ENCODE peak calls at places on chromosome 10, in ten cellular contexts. One of them, this sample, is unnamed.

GRCh38 chr10:89478739-89479116 is 56.7 kb downstream of the SLC16A12 start:
- DNase-seq in CD8-positive, alpha-beta T cell: no peak
- DNase-seq in foreskin fibroblast: peak
- DNase-seq in IMR-90: peak
- DNase-seq in endothelial cell of umbilical vein: no peak
- DNase-seq in Panc1: no peak
- DNase-seq in psoas muscle: no peak
- DNase-seq in A549: no peak
- DNase-seq in fibroblast of lung: peak
- DNase-seq in colonic mucosa: no peak
- DNase-seq in this sample: no peak

GRCh38 chr10:112383325-112383724 is 9.4 kb downstream of the ACSL5 start:
- DNase-seq in Panc1: no peak
- DNase-seq in colonic mucosa: peak
- DNase-seq in endothelial cell of umbilical vein: peak
- DNase-seq in foreskin fibroblast: peak
- DNase-seq in IMR-90: peak
- DNase-seq in psoas muscle: no peak
- DNase-seq in CD8-positive, alpha-beta T cell: no peak
- DNase-seq in fibroblast of lung: peak
- DNase-seq in A549: no peak
- DNase-seq in this sample: no peak

GRCh38 chr10:78706256-78706655 is 362.5 kb upstream of the ZMIZ1 start:
- DNase-seq in colonic mucosa: no peak
- DNase-seq in CD8-positive, alpha-beta T cell: no peak
- DNase-seq in endothelial cell of umbilical vein: no peak
- DNase-seq in Panc1: peak
- DNase-seq in IMR-90: peak
- DNase-seq in fibroblast of lung: peak
- DNase-seq in foreskin fibroblast: peak
- DNase-seq in psoas muscle: no peak
- DNase-seq in A549: no peak
- DNase-seq in this sample: no peak

GRCh38 chr10:90675621-90676020 is 182.2 kb downstream of the HTR7 start:
- DNase-seq in CD8-positive, alpha-beta T cell: no peak
- DNase-seq in colonic mucosa: no peak
- DNase-seq in IMR-90: peak
- DNase-seq in A549: no peak
- DNase-seq in foreskin fibroblast: peak
- DNase-seq in Panc1: no peak
- DNase-seq in fibroblast of lung: peak
- DNase-seq in psoas muscle: no peak
- DNase-seq in endothelial cell of umbilical vein: no peak
- DNase-seq in this sample: no peak

GRCh38 chr10:49324711-49325110 is 25.7 kb downstream of the C10orf71 start:
- DNase-seq in fibroblast of lung: no peak
- DNase-seq in foreskin fibroblast: no peak
- DNase-seq in IMR-90: no peak
- DNase-seq in CD8-positive, alpha-beta T cell: no peak
- DNase-seq in colonic mucosa: no peak
- DNase-seq in psoas muscle: no peak
- DNase-seq in A549: no peak
- DNase-seq in endothelial cell of umbilical vein: no peak
- DNase-seq in Panc1: no peak
- DNase-seq in this sample: peak

GRCh38 chr10:112525215-112525614 is 78.2 kb downstream of the VTI1A start:
- DNase-seq in CD8-positive, alpha-beta T cell: no peak
- DNase-seq in foreskin fibroblast: no peak
- DNase-seq in IMR-90: no peak
- DNase-seq in fibroblast of lung: no peak
- DNase-seq in Panc1: no peak
- DNase-seq in colonic mucosa: no peak
- DNase-seq in endothelial cell of umbilical vein: no peak
- DNase-seq in psoas muscle: no peak
- DNase-seq in A549: no peak
- DNase-seq in this sample: no peak

GRCh38 chr10:133224861-133225366 is 5.1 kb upstream of the UTF1 start:
- DNase-seq in endothelial cell of umbilical vein: no peak
- DNase-seq in Panc1: no peak
- DNase-seq in fibroblast of lung: no peak
- DNase-seq in CD8-positive, alpha-beta T cell: no peak
- DNase-seq in IMR-90: no peak
- DNase-seq in colonic mucosa: no peak
- DNase-seq in foreskin fibroblast: no peak
- DNase-seq in A549: no peak
- DNase-seq in psoas muscle: no peak
- DNase-seq in this sample: no peak

GRCh38 chr10:117259279-117259678 is 18.4 kb downstream of the SLC18A2 start:
- DNase-seq in foreskin fibroblast: no peak
- DNase-seq in psoas muscle: no peak
- DNase-seq in Panc1: no peak
- DNase-seq in A549: no peak
- DNase-seq in CD8-positive, alpha-beta T cell: no peak
- DNase-seq in fibroblast of lung: no peak
- DNase-seq in colonic mucosa: no peak
- DNase-seq in endothelial cell of umbilical vein: no peak
- DNase-seq in IMR-90: no peak
- DNase-seq in this sample: no peak

GRCh38 chr10:31759124-31759798 is 169.4 kb downstream of the ARHGAP12 start:
- DNase-seq in Panc1: no peak
- DNase-seq in fibroblast of lung: peak
- DNase-seq in CD8-positive, alpha-beta T cell: peak
- DNase-seq in endothelial cell of umbilical vein: peak
- DNase-seq in IMR-90: no peak
- DNase-seq in foreskin fibroblast: peak
- DNase-seq in psoas muscle: peak
- DNase-seq in colonic mucosa: peak
- DNase-seq in A549: peak
- DNase-seq in this sample: no peak

GRCh38 chr10:30415613-30416012 is 18.4 kb upstream of the MAP3K8 start:
- DNase-seq in Panc1: no peak
- DNase-seq in endothelial cell of umbilical vein: no peak
- DNase-seq in fibroblast of lung: no peak
- DNase-seq in IMR-90: no peak
- DNase-seq in psoas muscle: no peak
- DNase-seq in colonic mucosa: no peak
- DNase-seq in A549: no peak
- DNase-seq in CD8-positive, alpha-beta T cell: no peak
- DNase-seq in foreskin fibroblast: no peak
- DNase-seq in this sample: no peak

GRCh38 chr10:88156341-88156740 is 292.9 kb downstream of the PTEN start:
- DNase-seq in fibroblast of lung: peak
- DNase-seq in endothelial cell of umbilical vein: peak
- DNase-seq in CD8-positive, alpha-beta T cell: no peak
- DNase-seq in Panc1: no peak
- DNase-seq in IMR-90: peak
- DNase-seq in foreskin fibroblast: peak
- DNase-seq in A549: no peak
- DNase-seq in colonic mucosa: no peak
- DNase-seq in psoas muscle: no peak
- DNase-seq in this sample: no peak

GRCh38 chr10:67788028-67788886 is 49.7 kb downstream of the DNAJC12 start:
- DNase-seq in Panc1: peak
- DNase-seq in IMR-90: no peak
- DNase-seq in psoas muscle: peak
- DNase-seq in CD8-positive, alpha-beta T cell: peak
- DNase-seq in colonic mucosa: peak
- DNase-seq in endothelial cell of umbilical vein: peak
- DNase-seq in foreskin fibroblast: peak
- DNase-seq in fibroblast of lung: peak
- DNase-seq in A549: peak
- DNase-seq in this sample: no peak

DNA sequence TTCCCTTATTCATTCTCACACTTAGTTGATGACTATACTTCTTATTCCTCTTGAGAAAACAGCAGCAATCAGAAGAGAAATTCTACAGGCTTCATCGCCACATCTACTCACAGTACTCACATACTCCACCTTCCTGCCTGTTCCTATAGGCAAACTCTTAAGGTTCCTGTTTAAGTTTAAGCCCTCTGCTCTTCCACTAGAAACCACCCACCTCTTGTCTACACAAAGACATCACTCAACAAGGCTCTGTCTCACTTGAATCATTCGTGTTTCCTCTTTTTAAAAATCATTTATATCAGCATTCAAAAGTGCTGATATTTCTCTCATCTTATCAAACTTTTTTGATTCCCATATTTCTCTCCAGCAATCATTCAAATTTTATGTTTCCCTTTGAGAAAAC is 85.5 kb upstream of the ADO start:
- DNase-seq in CD8-positive, alpha-beta T cell: no peak
- DNase-seq in fibroblast of lung: no peak
- DNase-seq in colonic mucosa: no peak
- DNase-seq in Panc1: no peak
- DNase-seq in A549: no peak
- DNase-seq in foreskin fibroblast: no peak
- DNase-seq in endothelial cell of umbilical vein: no peak
- DNase-seq in IMR-90: no peak
- DNase-seq in psoas muscle: no peak
- DNase-seq in this sample: no peak
- TF ChIP-seq CTCF in CD8-positive, alpha-beta T cell: no peak
- TF ChIP-seq CTCF in fibroblast of lung: no peak
- TF ChIP-seq CTCF in colonic mucosa: no peak
- TF ChIP-seq CTCF in Panc1: no peak
- TF ChIP-seq CTCF in A549: no peak
- TF ChIP-seq CTCF in foreskin fibroblast: no peak
- TF ChIP-seq CTCF in endothelial cell of umbilical vein: no peak
- TF ChIP-seq CTCF in IMR-90: no peak
- TF ChIP-seq CTCF in psoas muscle: no peak
- TF ChIP-seq CTCF in this sample: no peak

GRCh38 chr10:123134058-123134914 is 1.5 kb upstream of the HMX3 start:
- DNase-seq in fibroblast of lung: no peak
- DNase-seq in foreskin fibroblast: no peak
- DNase-seq in endothelial cell of umbilical vein: no peak
- DNase-seq in CD8-positive, alpha-beta T cell: no peak
- DNase-seq in Panc1: no peak
- DNase-seq in psoas muscle: no peak
- DNase-seq in A549: no peak
- DNase-seq in IMR-90: no peak
- DNase-seq in colonic mucosa: no peak
- DNase-seq in this sample: no peak
- H3K4me3 ChIP-seq in fibroblast of lung: no peak
- H3K4me3 ChIP-seq in foreskin fibroblast: no peak
- H3K4me3 ChIP-seq in endothelial cell of umbilical vein: no peak
- H3K4me3 ChIP-seq in CD8-positive, alpha-beta T cell: no peak
- H3K4me3 ChIP-seq in Panc1: no peak
- H3K4me3 ChIP-seq in psoas muscle: peak
- H3K4me3 ChIP-seq in A549: no peak
- H3K4me3 ChIP-seq in IMR-90: no peak
- H3K4me3 ChIP-seq in colonic mucosa: no peak
- H3K4me3 ChIP-seq in this sample: no peak

GRCh38 chr10:77689339-77689738 is 51.7 kb upstream of the KCNMA1 start:
- DNase-seq in colonic mucosa: peak
- DNase-seq in IMR-90: no peak
- DNase-seq in Panc1: no peak
- DNase-seq in foreskin fibroblast: no peak
- DNase-seq in CD8-positive, alpha-beta T cell: no peak
- DNase-seq in psoas muscle: no peak
- DNase-seq in A549: no peak
- DNase-seq in fibroblast of lung: no peak
- DNase-seq in endothelial cell of umbilical vein: no peak
- DNase-seq in this sample: no peak

GRCh38 chr10:77687621-77688020 is 50.0 kb upstream of the KCNMA1 start:
- DNase-seq in Panc1: no peak
- DNase-seq in A549: no peak
- DNase-seq in CD8-positive, alpha-beta T cell: no peak
- DNase-seq in endothelial cell of umbilical vein: no peak
- DNase-seq in fibroblast of lung: no peak
- DNase-seq in psoas muscle: no peak
- DNase-seq in IMR-90: no peak
- DNase-seq in colonic mucosa: peak
- DNase-seq in foreskin fibroblast: no peak
- DNase-seq in this sample: no peak

GRCh38 chr10:77696584-77696983 is 59.0 kb upstream of the KCNMA1 start:
- DNase-seq in colonic mucosa: peak
- DNase-seq in IMR-90: no peak
- DNase-seq in A549: no peak
- DNase-seq in CD8-positive, alpha-beta T cell: no peak
- DNase-seq in endothelial cell of umbilical vein: no peak
- DNase-seq in psoas muscle: no peak
- DNase-seq in foreskin fibroblast: no peak
- DNase-seq in Panc1: no peak
- DNase-seq in fibroblast of lung: no peak
- DNase-seq in this sample: no peak

GRCh38 chr10:77695186-77695585 is 57.6 kb upstream of the KCNMA1 start:
- DNase-seq in foreskin fibroblast: no peak
- DNase-seq in colonic mucosa: no peak
- DNase-seq in fibroblast of lung: no peak
- DNase-seq in CD8-positive, alpha-beta T cell: no peak
- DNase-seq in psoas muscle: no peak
- DNase-seq in endothelial cell of umbilical vein: no peak
- DNase-seq in A549: no peak
- DNase-seq in Panc1: no peak
- DNase-seq in IMR-90: no peak
- DNase-seq in this sample: no peak

GRCh38 chr10:77692782-77693181 is 55.2 kb upstream of the KCNMA1 start:
- DNase-seq in CD8-positive, alpha-beta T cell: no peak
- DNase-seq in IMR-90: peak
- DNase-seq in endothelial cell of umbilical vein: no peak
- DNase-seq in fibroblast of lung: peak
- DNase-seq in foreskin fibroblast: peak
- DNase-seq in colonic mucosa: peak
- DNase-seq in A549: no peak
- DNase-seq in psoas muscle: no peak
- DNase-seq in Panc1: no peak
- DNase-seq in this sample: no peak
- TF ChIP-seq CTCF in CD8-positive, alpha-beta T cell: no peak
- TF ChIP-seq CTCF in IMR-90: peak
- TF ChIP-seq CTCF in endothelial cell of umbilical vein: no peak
- TF ChIP-seq CTCF in fibroblast of lung: no peak
- TF ChIP-seq CTCF in foreskin fibroblast: no peak
- TF ChIP-seq CTCF in colonic mucosa: no peak
- TF ChIP-seq CTCF in A549: no peak
- TF ChIP-seq CTCF in psoas muscle: no peak
- TF ChIP-seq CTCF in Panc1: no peak
- TF ChIP-seq CTCF in this sample: no peak

DNA sequence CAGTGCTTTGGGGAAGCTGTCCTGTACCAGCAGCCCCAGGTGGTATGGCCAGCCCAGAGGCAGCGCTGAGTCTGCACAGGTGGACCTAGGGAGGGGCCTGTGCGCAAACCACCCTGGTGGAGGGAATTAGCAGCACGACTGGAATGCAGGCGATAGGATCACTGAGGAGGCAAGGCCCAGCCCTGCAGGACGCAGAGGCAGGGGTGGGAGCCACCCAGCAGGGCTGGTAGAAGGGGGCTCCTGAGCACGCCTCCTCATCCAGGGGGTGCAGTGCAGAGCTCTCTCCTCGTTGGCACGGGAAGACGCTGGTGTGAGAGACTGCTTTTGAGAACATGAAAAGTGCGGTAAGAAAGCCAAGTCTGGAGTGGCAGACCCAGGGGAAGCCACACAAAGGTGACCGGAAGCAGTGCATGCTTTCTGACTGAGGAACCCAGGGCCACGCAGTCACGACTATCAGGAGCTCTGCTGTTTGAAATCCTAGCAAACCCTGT is 6.0 kb downstream of the FXYD4 start:
- DNase-seq in colonic mucosa: no peak
- DNase-seq in A549: no peak
- DNase-seq in foreskin fibroblast: no peak
- DNase-seq in CD8-positive, alpha-beta T cell: no peak
- DNase-seq in endothelial cell of umbilical vein: no peak
- DNase-seq in fibroblast of lung: no peak
- DNase-seq in psoas muscle: no peak
- DNase-seq in IMR-90: no peak
- DNase-seq in Panc1: no peak
- DNase-seq in this sample: no peak
- H3K4me3 ChIP-seq in colonic mucosa: no peak
- H3K4me3 ChIP-seq in A549: no peak
- H3K4me3 ChIP-seq in foreskin fibroblast: no peak
- H3K4me3 ChIP-seq in CD8-positive, alpha-beta T cell: no peak
- H3K4me3 ChIP-seq in endothelial cell of umbilical vein: no peak
- H3K4me3 ChIP-seq in fibroblast of lung: no peak
- H3K4me3 ChIP-seq in psoas muscle: no peak
- H3K4me3 ChIP-seq in IMR-90: no peak
- H3K4me3 ChIP-seq in Panc1: no peak
- H3K4me3 ChIP-seq in this sample: no peak